ENCODE peak calls at places on chromosomes 4 and X, in seven cellular contexts. N, S, P, Z, B, H and V are unnamed samples. For H3K36me3, the result is how much of the 10 kb centered on the place peaks cover.

GRCh38 chrX:69362889-69363288 is 141.2 kb upstream of the NALF2 start:
- DNase-seq in N (no peak), S (no peak), P (peak), Z (no peak), B (no peak), H (no peak), V (peak)

GRCh38 chrX:71669492-71669891 is 2.1 kb downstream of the LOC101059915 start:
- DNase-seq in N (no peak), S (no peak), P (no peak), Z (no peak), B (no peak), H (no peak), V (no peak)

GRCh38 chr4:17168571-17168970 is 270.1 kb upstream of the LDB2 start:
- DNase-seq in N (no peak), S (peak), P (no peak), Z (no peak), B (no peak), H (no peak), V (no peak)

GRCh38 chr4:53019485-53020382 is 157.6 kb downstream of the RASL11B start:
- DNase-seq in N (no peak), S (peak), P (no peak), Z (no peak), B (peak), H (no peak), V (no peak)

GRCh38 chr4:20288846-20289512 is 37.3 kb downstream of the SLIT2 start:
- DNase-seq in N (no peak), S (no peak), P (no peak), Z (no peak), B (no peak), H (no peak), V (no peak)

GRCh38 chrX:16869393-16870094 is 618 bp downstream of the RBBP7 start:
- DNase-seq in N (no peak), S (no peak), P (peak), Z (peak), B (peak), H (no peak), V (peak)

GRCh38 chrX:73214366-73215094 is at the start of gene NAP1L2:
- DNase-seq in N (no peak), S (no peak), P (peak), Z (peak), B (peak), H (no peak), V (peak)

GRCh38 chrX:113548308-113549015 is 707.8 kb upstream of the AMOT start:
- DNase-seq in N (no peak), S (no peak), P (no peak), Z (no peak), B (no peak), H (no peak), V (no peak)

GRCh38 chrX:39242187-39242586 is 440.9 kb downstream of the MID1IP1 start:
- DNase-seq in N (no peak), S (no peak), P (no peak), Z (no peak), B (peak), H (no peak), V (peak)

GRCh38 chr4:61493470-61493869 is 293.3 kb downstream of the ADGRL3 start:
- DNase-seq in N (no peak), S (no peak), P (no peak), Z (no peak), B (no peak), H (no peak), V (no peak)

GRCh38 chr4:118756958-118757357 is 71.8 kb downstream of the METTL14 start:
- DNase-seq in N (no peak), S (no peak), P (no peak), Z (no peak), B (no peak), H (no peak), V (no peak)
- H3K27ac ChIP-seq in N (peak), S (no peak), P (peak), Z (no peak), B (no peak), H (no peak), V (no peak)

DNA sequence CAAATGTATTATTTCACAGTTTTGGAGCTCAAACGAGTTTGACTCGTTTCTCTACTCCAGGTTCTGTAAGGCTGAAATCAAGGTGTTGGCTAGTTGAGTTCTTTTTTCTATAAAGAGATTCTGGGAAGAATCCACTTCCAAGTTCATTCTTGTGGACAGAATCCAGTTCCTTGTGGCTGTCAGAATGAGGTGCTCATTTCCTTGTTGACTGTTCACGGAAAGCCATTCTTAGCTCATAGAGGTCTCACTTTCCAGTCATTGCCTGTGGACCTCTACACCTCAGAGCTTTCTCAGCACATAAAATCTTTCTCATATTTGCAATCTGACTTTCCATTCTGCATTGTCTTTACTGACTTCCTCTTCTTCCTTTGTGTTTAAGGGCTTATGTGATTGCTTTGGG is 62.9 kb downstream of the SYTL5 start:
- DNase-seq in N (no peak), S (no peak), P (no peak), Z (no peak), B (no peak), H (no peak), V (no peak)
- H3K36me3 ChIP-seq in N (under half), S (under half), P (under half), Z (under half), B (under half), H (under half), V (under half)

GRCh38 chrX:55717521-55718497 is at the start of gene RRAGB:
- DNase-seq in N (peak), S (peak), P (peak), Z (peak), B (peak), H (peak), V (peak)
- H3K27ac ChIP-seq in N (peak), S (peak), P (peak), Z (peak), B (peak), H (peak), V (peak)

GRCh38 chr4:113659127-113659526 is 102.4 kb downstream of the CAMK2D start:
- DNase-seq in N (no peak), S (no peak), P (no peak), Z (no peak), B (no peak), H (no peak), V (no peak)

GRCh38 chr4:113666386-113667114 is 95.0 kb downstream of the CAMK2D start:
- DNase-seq in N (no peak), S (no peak), P (no peak), Z (no peak), B (peak), H (no peak), V (no peak)

DNA sequence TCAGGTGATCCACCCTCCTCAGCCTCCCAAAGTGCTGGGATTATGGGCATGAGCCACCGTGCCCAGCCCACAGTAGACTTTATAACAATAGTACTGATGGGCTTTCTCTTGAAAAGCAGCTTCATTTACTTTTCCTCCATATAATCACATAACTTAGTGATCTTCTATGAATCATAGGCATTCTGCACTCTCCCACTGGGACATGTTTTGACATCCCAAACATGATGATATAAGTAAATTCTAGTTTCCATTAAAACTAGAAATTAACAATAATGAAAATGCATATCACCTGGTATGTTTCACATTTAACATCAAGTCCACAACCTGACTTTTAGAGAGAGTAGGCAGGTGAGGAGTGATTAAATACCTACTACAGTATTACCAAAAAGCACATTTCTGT is 96.5 kb downstream of the CAMK2D start:
- DNase-seq in N (no peak), S (no peak), P (no peak), Z (no peak), B (no peak), H (no peak), V (no peak)
- H3K36me3 ChIP-seq in N (under half), S (under half), P (under half), Z (under half), B (under half), H (under half), V (under half)